ENCODE peak calls at places on chromosomes 6 and 20, in five cellular contexts. I is A549, U is cardiac muscle cell, H is brain microvascular endothelial cell, Q is psoas muscle. L is an unnamed sample.

GRCh38 chr6:12103158-12103557 is 91.0 kb downstream of the HIVEP1 start:
- DNase-seq in U (peak; percentile 8), I (no peak), H (no peak), Q (no peak), L (no peak)

GRCh38 chr20:48335421-48336090 is 492.2 kb downstream of the PREX1 start:
- DNase-seq in H (no peak), U (no peak), I (no peak), Q (no peak), L (no peak)

GRCh38 chr6:111551521-111552231 is 54.0 kb downstream of the TRAF3IP2 start:
- DNase-seq in U (no peak), H (no peak), Q (no peak), I (no peak), L (no peak)

GRCh38 chr20:34940126-34940525 is 15.5 kb downstream of the GSS start:
- DNase-seq in U (no peak), Q (peak; percentile 71), H (no peak), I (no peak), L (no peak)

GRCh38 chr6:35258858-35259193 is 709 bp upstream of the ZNF76 start:
- DNase-seq in Q (no peak), H (peak; percentile 50), I (peak; percentile 59), U (peak; percentile 62), L (peak; percentile 54)

GRCh38 chr20:35575958-35576357 is 34.1 kb downstream of the ERGIC3 start:
- DNase-seq in Q (peak; percentile 6), H (no peak), I (no peak), U (no peak), L (no peak)

GRCh38 chr6:55543633-55544309 is 35.2 kb downstream of the HMGCLL1 start:
- DNase-seq in H (no peak), I (no peak), U (peak; percentile 2), Q (no peak), L (no peak)

GRCh38 chr20:4513720-4514119 is 208.0 kb upstream of the PRND start:
- DNase-seq in I (peak; percentile 48), Q (no peak), U (peak; percentile 66), H (peak; percentile 75), L (peak; percentile 88)

GRCh38 chr20:4956200-4956810 is 45.0 kb downstream of the SLC23A2 start:
- DNase-seq in H (no peak), Q (no peak), I (peak; percentile 79), U (peak; percentile 80), L (peak; percentile 75)

GRCh38 chr20:20184711-20185110 is 132.4 kb downstream of the CFAP61 start:
- DNase-seq in H (no peak), Q (no peak), U (no peak), I (no peak), L (no peak)

GRCh38 chr20:53162251-53162835 is 190.2 kb downstream of the TSHZ2 start:
- DNase-seq in Q (no peak), I (peak; percentile 18), H (peak; percentile 33), U (peak; percentile 59), L (peak; percentile 93)

GRCh38 chr6:22466665-22467064 is 102.7 kb upstream of the HDGFL1 start:
- DNase-seq in Q (no peak), U (no peak), H (no peak), I (no peak), L (no peak)

GRCh38 chr20:31593221-31594001 is 11.7 kb upstream of the ID1 start:
- DNase-seq in U (peak; percentile 72), I (peak; percentile 96), H (no peak), Q (no peak), L (peak; percentile 94)

GRCh38 chr20:49186535-49187329 is 1.4 kb downstream of the STAU1 start:
- DNase-seq in U (peak; percentile 67), Q (peak; percentile 57), I (peak; percentile 44), H (peak; percentile 52), L (peak; percentile 55)

GRCh38 chr6:112283621-112284020 is 29.3 kb upstream of the LAMA4 start:
- DNase-seq in I (no peak), H (no peak), Q (no peak), U (no peak), L (no peak)

DNA sequence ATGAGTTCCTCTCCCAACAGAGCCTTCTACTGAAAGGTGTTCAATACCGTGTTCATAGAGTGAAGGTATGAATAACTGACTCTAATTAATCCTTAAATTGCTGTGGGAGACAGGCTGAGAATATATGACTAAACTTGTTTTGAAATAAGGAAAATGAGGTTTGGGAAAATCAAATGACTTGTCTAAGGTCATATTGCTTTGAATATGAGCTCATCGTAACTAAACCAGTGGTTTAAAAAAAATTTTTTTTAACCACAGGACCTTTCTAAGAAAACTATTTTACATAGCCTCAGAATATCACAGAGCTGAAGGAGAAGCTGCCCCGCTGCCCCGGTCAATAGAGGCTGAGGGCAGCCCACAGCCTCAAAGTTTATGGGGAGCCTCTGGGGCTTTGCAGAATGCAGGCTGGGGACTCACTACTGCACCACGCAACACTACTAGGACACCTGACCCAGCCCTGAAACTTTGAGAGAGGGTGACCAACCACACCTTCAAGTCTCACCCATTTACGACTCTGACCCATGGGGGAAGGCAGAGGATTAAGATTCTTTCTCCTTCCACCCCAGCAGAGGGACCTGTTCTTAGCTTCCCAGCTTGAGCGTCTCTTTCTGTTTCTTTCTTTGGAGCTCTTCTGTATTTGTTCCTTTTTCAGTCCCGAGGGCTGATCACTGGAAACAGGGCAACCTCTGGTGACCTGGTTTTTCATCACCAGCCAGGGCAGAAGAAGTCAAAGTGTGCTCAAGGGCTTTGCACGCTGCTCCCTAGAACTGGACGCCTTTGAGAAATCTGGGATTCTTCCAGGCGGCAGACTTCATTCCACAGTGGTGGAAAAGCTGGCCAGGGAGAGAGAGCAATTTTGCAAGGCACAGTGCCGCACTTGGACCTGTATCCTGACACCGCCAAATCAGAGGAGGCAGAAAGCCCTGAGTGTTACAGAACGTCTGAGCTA is 220.2 kb downstream of the ATXN1 start:
- DNase-seq in U (peak; percentile 35), I (no peak), H (no peak), Q (peak; percentile 63), L (no peak)
- TF ChIP-seq CTCF in U (peak; percentile 14), I (no peak), H (peak; percentile 37), Q (no peak), L (no peak)

DNA sequence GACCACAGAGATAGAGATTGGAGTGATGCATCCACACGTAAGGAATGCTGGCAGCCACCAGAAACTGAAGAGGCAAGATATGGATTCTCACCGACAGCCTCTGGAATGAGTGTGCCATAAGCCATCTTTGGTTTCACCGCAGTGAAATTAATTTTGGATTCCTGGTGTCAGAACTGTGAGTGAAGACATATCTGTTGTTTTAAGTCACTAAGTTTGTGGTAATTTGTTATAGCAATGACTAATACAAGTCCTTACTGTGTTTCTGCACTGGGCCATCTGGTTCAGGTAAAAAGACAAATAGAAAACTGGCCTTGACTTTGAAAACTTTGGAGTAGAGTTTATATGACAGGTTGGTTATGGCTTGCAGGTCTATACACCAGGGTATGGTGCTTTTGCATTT is 261.9 kb downstream of the PHF3 start:
- DNase-seq in I (no peak), U (peak; percentile 67), Q (no peak), H (peak; percentile 2), L (peak; percentile 86)
- H3K4me3 ChIP-seq in I (no peak overlapping the region), U (no peak overlapping the region), Q (no peak overlapping the region), H (no peak overlapping the region), L (no peak overlapping the region)

DNA sequence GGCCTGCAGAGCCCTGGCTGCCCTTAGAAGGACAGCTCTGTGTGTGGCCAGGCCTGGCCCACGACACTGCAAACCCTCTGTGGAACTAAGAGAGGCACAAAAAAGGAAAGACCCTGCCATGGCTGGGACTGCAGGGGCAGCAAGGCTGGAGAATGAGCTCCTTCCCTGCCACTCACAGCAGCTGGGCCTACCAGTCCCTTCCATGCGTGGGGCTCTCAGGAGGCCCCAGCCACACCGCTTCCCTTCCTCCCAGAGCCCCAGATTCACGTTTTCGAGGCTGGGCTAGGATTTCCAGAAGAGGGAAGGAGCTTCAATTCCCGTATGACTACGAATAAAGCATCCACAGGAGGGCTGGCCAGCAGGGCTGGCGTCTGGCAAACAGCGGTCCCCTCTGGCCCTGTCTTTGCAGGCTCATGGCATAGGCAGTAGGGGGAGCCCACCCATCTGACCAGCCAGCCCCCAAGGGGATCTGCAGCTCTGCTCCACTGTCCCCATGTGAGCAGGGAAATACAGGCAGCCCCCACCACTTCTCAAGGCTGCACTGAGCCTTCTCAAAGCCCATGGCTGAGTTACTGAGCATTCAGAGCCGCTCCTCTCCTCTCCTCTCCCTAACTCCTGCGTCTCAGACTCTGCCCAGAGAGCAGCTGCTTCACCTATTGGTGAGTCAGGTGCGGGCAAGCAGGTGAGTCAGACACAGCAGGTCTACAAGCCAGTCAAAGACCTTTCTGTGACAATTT is 53.1 kb downstream of the NINL start:
- DNase-seq in Q (no peak), H (no peak), U (no peak), I (no peak), L (no peak)
- TF ChIP-seq CTCF in Q (no peak), H (peak; percentile 49), U (no peak), I (no peak), L (no peak)

GRCh38 chr6:114342086-114342825 is 567 bp downstream of the HS3ST5 start:
- DNase-seq in H (no peak), I (no peak), U (peak; percentile 16), Q (peak; percentile 51), L (no peak)

GRCh38 chr6:114343782-114344144 is 940 bp upstream of the HS3ST5 start:
- DNase-seq in Q (no peak), U (no peak), I (no peak), H (no peak), L (no peak)

GRCh38 chr6:114342826-114343781 is at the start of gene HS3ST5:
- DNase-seq in Q (peak; percentile 64), I (peak; percentile 17), U (peak; percentile 14), H (peak; percentile 5), L (peak; percentile 12)

GRCh38 chr6:114344216-114344970 is 1.6 kb upstream of the HS3ST5 start:
- DNase-seq in I (no peak), H (no peak), U (no peak), Q (no peak), L (no peak)

GRCh38 chr6:114339706-114340105 is 3.1 kb downstream of the HS3ST5 start:
- DNase-seq in I (no peak), H (no peak), Q (no peak), U (no peak), L (peak; percentile 9)
- H3K4me3 ChIP-seq in I (no peak overlapping the region), H (no peak overlapping the region), Q (no peak overlapping the region), U (peak overlapping the region; percentile 50), L (no peak overlapping the region)

GRCh38 chr6:939526-940252 is 246.8 kb upstream of the EXOC2 start:
- DNase-seq in U (no peak), H (no peak), I (no peak), Q (no peak), L (no peak)
- TF ChIP-seq CTCF in U (no peak), H (no peak), I (no peak), Q (no peak), L (no peak)